ENCODE peak calls at places on chromosomes 11 and 22, in four cellular contexts. W, B, N and I are unnamed samples.

GRCh38 chr22:37457093-37457893 is 28.9 kb downstream of the MFNG start:
- DNase-seq in W (peak; percentile 24), B (peak; percentile 83), N (peak; percentile 84), I (peak; percentile 91)

GRCh38 chr11:82003671-82004148 is 730.0 kb downstream of the FAM181B start:
- DNase-seq in W (no peak), B (no peak), N (no peak), I (peak; percentile 6)

GRCh38 chr11:121829159-121829643 is 286.8 kb downstream of the BLID start:
- DNase-seq in W (no peak), B (no peak), N (no peak), I (peak; percentile 3)

GRCh38 chr22:29145321-29146072 is 60.2 kb upstream of the EMID1 start:
- DNase-seq in W (no peak), B (no peak), N (no peak), I (no peak)

GRCh38 chr11:35927730-35928129 is 16.1 kb upstream of the LDLRAD3 start:
- DNase-seq in W (peak; percentile 83), B (peak; percentile 90), N (no peak), I (no peak)

GRCh38 chr11:117985953-117986887 is at the start of gene IL10RA:
- DNase-seq in W (peak; percentile 70), B (peak; percentile 54), N (peak; percentile 96), I (peak; percentile 89)

GRCh38 chr11:92455221-92455790 is 230.7 kb downstream of the FAT3 start:
- DNase-seq in W (no peak), B (no peak), N (no peak), I (no peak)

GRCh38 chr22:36048911-36049677 is 20.5 kb upstream of the RBFOX2 start:
- DNase-seq in W (no peak), B (no peak), N (no peak), I (no peak)

GRCh38 chr11:64276653-64277431 is 7.6 kb downstream of the BAD start:
- DNase-seq in W (no peak), B (no peak), N (no peak), I (no peak)

GRCh38 chr11:104333977-104334376 is 170.0 kb upstream of the PDGFD start:
- DNase-seq in W (no peak), B (no peak), N (no peak), I (peak; percentile 16)

GRCh38 chr11:7871056-7871455 is 60.0 kb downstream of the OR10A6 start:
- DNase-seq in W (no peak), B (no peak), N (no peak), I (no peak)

GRCh38 chr11:124788521-124788920 is 11.7 kb downstream of the MSANTD2 start:
- DNase-seq in W (no peak), B (no peak), N (no peak), I (no peak)

GRCh38 chr11:115930886-115931537 is 426.8 kb upstream of the CADM1 start:
- DNase-seq in W (no peak), B (no peak), N (no peak), I (no peak)

GRCh38 chr11:24496728-24497396 is at the start of gene LUZP2:
- DNase-seq in W (no peak), B (no peak), N (no peak), I (no peak)

GRCh38 chr11:2314525-2315394 is 12.9 kb downstream of the TSPAN32 start:
- DNase-seq in W (peak; percentile 98), B (peak; percentile 76), N (no peak), I (no peak)

GRCh38 chr22:46542011-46542985 is 4.9 kb upstream of the CELSR1 start:
- DNase-seq in W (peak; percentile 40), B (no peak), N (peak; percentile 94), I (peak; percentile 79)

GRCh38 chr11:103584021-103584420 is 452.4 kb upstream of the DDI1 start:
- DNase-seq in W (no peak), B (no peak), N (no peak), I (no peak)

GRCh38 chr11:116501728-116502127 is 271.1 kb downstream of the BUD13 start:
- DNase-seq in W (no peak), B (no peak), N (no peak), I (no peak)

GRCh38 chr22:37053310-37054077 is 2.0 kb downstream of the KCTD17 start:
- DNase-seq in W (no peak), B (no peak), N (no peak), I (no peak)

GRCh38 chr11:107770546-107770945 is 58.7 kb upstream of the SLN start:
- DNase-seq in W (no peak), B (no peak), N (no peak), I (no peak)

GRCh38 chr11:47406896-47407745 is 1.3 kb upstream of the SLC39A13 start:
- DNase-seq in W (no peak), B (no peak), N (no peak), I (no peak)

GRCh38 chr11:117546431-117547160 is 218.9 kb downstream of the CEP164 start:
- DNase-seq in W (no peak), B (no peak), N (no peak), I (no peak)

GRCh38 chr11:63682045-63682915 is 980 bp downstream of the RTN3 start:
- DNase-seq in W (peak; percentile 34), B (no peak), N (peak; percentile 24), I (peak; percentile 35)

GRCh38 chr11:70128435-70128906 is 50.4 kb downstream of the ANO1 start:
- DNase-seq in W (no peak), B (no peak), N (no peak), I (no peak)
- TF ChIP-seq CTCF in W (no peak), B (no peak), N (no peak), I (no peak)

DNA sequence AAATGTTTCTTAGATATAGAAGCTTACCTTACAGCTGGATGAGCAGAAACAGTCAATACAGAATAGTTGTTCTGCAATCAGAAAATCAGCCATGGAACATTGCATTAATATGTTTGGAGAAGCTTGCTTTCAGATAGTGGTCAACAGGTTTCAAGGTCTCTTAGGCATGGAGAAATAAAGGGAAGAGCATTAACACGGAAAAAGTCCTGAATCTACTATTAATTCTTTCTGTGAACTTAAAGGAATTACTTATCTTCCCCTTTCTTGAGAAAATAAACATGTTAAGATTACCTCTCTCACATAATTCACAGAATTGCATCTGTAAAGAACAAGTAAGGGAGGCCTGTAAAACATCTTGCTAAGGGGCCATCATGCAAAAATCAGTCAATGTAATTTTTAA is at the start of gene OR5B3:
- DNase-seq in W (no peak), B (no peak), N (no peak), I (no peak)
- TF ChIP-seq CTCF in W (no peak), B (no peak), N (no peak), I (no peak)

DNA sequence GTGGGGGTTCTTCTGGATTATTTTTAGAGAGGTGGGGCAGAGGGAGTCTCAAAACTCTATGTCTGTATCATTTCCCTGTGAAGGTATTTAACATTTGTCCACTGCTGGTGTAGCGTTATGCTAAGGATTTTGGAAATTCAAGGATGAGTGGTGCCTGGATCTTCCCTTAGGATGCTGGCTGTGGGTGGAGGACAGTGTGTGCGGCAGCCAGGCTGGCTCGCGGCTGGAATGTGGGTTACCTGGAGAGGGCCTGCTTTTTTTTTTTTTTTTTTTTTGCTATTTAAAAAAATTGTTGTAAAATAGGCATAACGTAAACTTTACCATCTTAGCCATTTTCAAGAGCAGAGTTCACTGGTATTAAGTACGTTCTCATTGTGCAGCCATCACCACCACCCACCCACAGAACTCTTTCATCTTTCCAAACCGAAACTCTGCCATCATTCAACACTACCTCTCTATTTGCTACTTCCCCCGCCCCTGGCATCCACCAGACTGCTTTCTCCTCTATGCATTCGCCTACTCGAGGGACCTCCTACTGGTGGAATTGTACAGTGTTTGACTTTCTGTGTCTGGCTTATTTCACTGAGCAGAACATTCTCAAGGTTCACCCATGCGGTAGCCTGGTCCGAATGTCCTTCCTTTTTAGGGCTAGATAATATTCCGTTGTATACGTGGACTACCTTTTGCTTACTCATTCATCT is 67.1 kb downstream of the PARVB start:
- DNase-seq in W (no peak), B (no peak), N (no peak), I (peak; percentile 74)
- TF ChIP-seq CTCF in W (no peak), B (no peak), N (no peak), I (peak; percentile 36)

GRCh38 chr11:67544591-67545242 is 21.5 kb upstream of the CABP2 start:
- DNase-seq in W (no peak), B (no peak), N (no peak), I (no peak)

GRCh38 chr11:67541198-67541597 is 18.0 kb upstream of the CABP2 start:
- DNase-seq in W (no peak), B (no peak), N (no peak), I (no peak)

GRCh38 chr11:67543585-67543984 is 20.3 kb upstream of the CABP2 start:
- DNase-seq in W (no peak), B (no peak), N (no peak), I (no peak)

GRCh38 chr11:67542971-67543370 is 19.7 kb upstream of the CABP2 start:
- DNase-seq in W (no peak), B (no peak), N (no peak), I (no peak)

DNA sequence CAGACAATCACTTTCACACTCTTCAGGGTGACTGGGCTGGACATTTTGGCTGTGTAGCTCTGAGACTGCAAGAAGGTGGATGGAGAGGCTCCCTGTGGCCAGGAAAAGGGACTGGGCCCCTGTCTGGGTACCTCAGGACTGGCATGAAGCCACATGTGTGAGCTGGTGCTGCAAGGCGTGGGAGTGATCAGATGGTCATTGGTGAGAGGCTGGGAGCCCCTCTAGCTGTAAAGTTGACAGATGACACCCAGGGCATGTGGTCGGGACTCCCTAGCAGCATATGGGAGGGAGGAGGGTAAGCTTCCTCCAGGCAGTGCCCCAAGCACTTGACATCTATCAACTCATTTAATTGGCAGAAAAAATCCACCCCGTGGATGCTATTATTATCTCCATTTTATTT is 18.9 kb upstream of the CABP2 start:
- DNase-seq in W (no peak), B (no peak), N (no peak), I (no peak)
- TF ChIP-seq CTCF in W (no peak), B (no peak), N (no peak), I (no peak)

GRCh38 chr22:38950527-38951111 is 6.8 kb upstream of the APOBEC3A start:
- DNase-seq in W (no peak), B (no peak), N (no peak), I (no peak)
- TF ChIP-seq CTCF in W (no peak), B (no peak), N (no peak), I (no peak)

GRCh38 chr11:65872555-65873279 is at the start of gene EFEMP2:
- DNase-seq in W (peak; percentile 62), B (no peak), N (no peak), I (no peak)

GRCh38 chr11:65870706-65871681 is 1.6 kb downstream of the EFEMP2 start:
- DNase-seq in W (no peak), B (no peak), N (no peak), I (no peak)

GRCh38 chr11:65870307-65870658 is 2.3 kb downstream of the EFEMP2 start:
- DNase-seq in W (no peak), B (no peak), N (no peak), I (no peak)

GRCh38 chr11:65873280-65874156 is 918 bp upstream of the EFEMP2 start:
- DNase-seq in W (peak; percentile 96), B (peak; percentile 91), N (peak; percentile 97), I (peak; percentile 97)

GRCh38 chr11:65871811-65872548 is 620 bp downstream of the EFEMP2 start:
- DNase-seq in W (no peak), B (no peak), N (no peak), I (no peak)
- TF ChIP-seq CTCF in W (no peak), B (no peak), N (no peak), I (no peak)